ENCODE peak calls at places on chromosomes 16 and 17, in four cellular contexts. N is stomach, G is HCT116, V is GM12878. B is an unnamed sample. For H3K4me1 and H3K36me3, the result is how much of the 10 kb centered on the place peaks cover.

GRCh38 chr16:15897834-15898254 is 9.4 kb upstream of the CEP20 start:
- DNase-seq in G (no peak), N (no peak), V (peak), B (no peak)

GRCh38 chr17:21033350-21033749 is 9.5 kb downstream of the USP22 start:
- DNase-seq in V (no peak), G (no peak), N (no peak), B (no peak)

GRCh38 chr17:69565447-69565846 is 150.9 kb downstream of the MAP2K6 start:
- DNase-seq in G (no peak), N (no peak), V (no peak), B (no peak)

GRCh38 chr17:82384051-82384729 is 12.6 kb downstream of the UTS2R start:
- DNase-seq in N (no peak), V (no peak), G (no peak), B (no peak)

GRCh38 chr17:77734371-77735050 is 224.0 kb upstream of the TNRC6C start:
- DNase-seq in V (no peak), N (peak), G (no peak), B (peak)

GRCh38 chr16:149024-149675 is 3.3 kb upstream of the HBZ start:
- DNase-seq in G (no peak), N (no peak), V (no peak), B (no peak)

GRCh38 chr17:73952136-73952497 is 251.4 kb upstream of the RPL38 start:
- DNase-seq in N (no peak), G (no peak), V (no peak), B (no peak)

GRCh38 chr17:47013341-47013740 is 34.3 kb upstream of the RPRML start:
- DNase-seq in G (no peak), N (no peak), V (no peak), B (no peak)

GRCh38 chr17:2940352-2940751 is 123.1 kb downstream of the OR1D5 start:
- DNase-seq in V (no peak), N (peak), G (no peak), B (no peak)

GRCh38 chr17:5110816-5111215 is 862 bp downstream of the ZNF232 start:
- DNase-seq in G (no peak), V (no peak), N (no peak), B (no peak)

GRCh38 chr17:1473170-1473569 is 17.1 kb upstream of the CRK start:
- DNase-seq in G (no peak), N (no peak), V (no peak), B (no peak)

GRCh38 chr17:15892679-15893332 is 52.1 kb upstream of the ADORA2B start:
- DNase-seq in V (no peak), N (no peak), G (no peak), B (no peak)

GRCh38 chr17:49101054-49101534 is 31.5 kb upstream of the B4GALNT2 start:
- DNase-seq in N (peak), G (peak), V (no peak), B (no peak)

GRCh38 chr17:28478940-28479615 is 5.6 kb downstream of the SLC13A2 start:
- DNase-seq in G (no peak), V (no peak), N (no peak), B (no peak)

GRCh38 chr17:72510454-72511016 is 389.7 kb downstream of the SOX9 start:
- DNase-seq in N (no peak), V (peak), G (no peak), B (no peak)

GRCh38 chr17:16106161-16106891 is 106.7 kb downstream of the TTC19 start:
- DNase-seq in G (no peak), V (no peak), N (no peak), B (no peak)

GRCh38 chr17:21028192-21028591 is 14.6 kb downstream of the USP22 start:
- DNase-seq in G (no peak), V (no peak), N (no peak), B (no peak)

GRCh38 chr17:80408872-80409271 is 6.1 kb upstream of the ENDOV start:
- DNase-seq in V (no peak), N (peak), G (no peak), B (no peak)

GRCh38 chr16:75254359-75254837 is 3.0 kb upstream of the BCAR1 start:
- DNase-seq in N (no peak), V (no peak), G (no peak), B (no peak)

GRCh38 chr16:11359370-11359769 is 14.1 kb downstream of the RMI2 start:
- DNase-seq in V (no peak), N (no peak), G (peak), B (no peak)

GRCh38 chr17:27873746-27874145 is 19.4 kb downstream of the LYRM9 start:
- DNase-seq in V (no peak), G (no peak), N (no peak), B (no peak)

GRCh38 chr16:83849434-83849833 is 41.7 kb downstream of the HSBP1 start:
- DNase-seq in G (no peak), V (no peak), N (no peak), B (no peak)

GRCh38 chr17:27856676-27857429 is 36.3 kb downstream of the LYRM9 start:
- DNase-seq in N (no peak), V (no peak), G (no peak), B (no peak)

GRCh38 chr16:23107878-23108277 is 41.4 kb downstream of the USP31 start:
- DNase-seq in N (no peak), G (no peak), V (no peak), B (no peak)

GRCh38 chr17:45703806-45704205 is 80.3 kb upstream of the CRHR1 start:
- DNase-seq in N (no peak), V (no peak), G (no peak), B (no peak)

GRCh38 chr17:69508814-69509213 is 94.3 kb downstream of the MAP2K6 start:
- DNase-seq in G (no peak), V (no peak), N (no peak), B (no peak)

GRCh38 chr17:29596811-29597210 is 3.9 kb downstream of the ANKRD13B start:
- DNase-seq in N (no peak), G (no peak), V (no peak), B (no peak)

GRCh38 chr16:86625821-86626220 is 47.5 kb downstream of the FOXL1 start:
- DNase-seq in V (no peak), N (no peak), G (no peak), B (no peak)

GRCh38 chr16:64893386-64893785 is 228.5 kb downstream of the CDH11 start:
- DNase-seq in G (no peak), V (no peak), N (no peak), B (no peak)

GRCh38 chr17:9223531-9223930 is 202.2 kb downstream of the NTN1 start:
- DNase-seq in G (no peak), V (no peak), N (no peak), B (no peak)

GRCh38 chr17:10144976-10145375 is 53.4 kb downstream of the GAS7 start:
- DNase-seq in V (no peak), N (no peak), G (no peak), B (no peak)

GRCh38 chr17:78746263-78746948 is 35.7 kb downstream of the CYTH1 start:
- DNase-seq in G (no peak), V (no peak), N (no peak), B (no peak)

DNA sequence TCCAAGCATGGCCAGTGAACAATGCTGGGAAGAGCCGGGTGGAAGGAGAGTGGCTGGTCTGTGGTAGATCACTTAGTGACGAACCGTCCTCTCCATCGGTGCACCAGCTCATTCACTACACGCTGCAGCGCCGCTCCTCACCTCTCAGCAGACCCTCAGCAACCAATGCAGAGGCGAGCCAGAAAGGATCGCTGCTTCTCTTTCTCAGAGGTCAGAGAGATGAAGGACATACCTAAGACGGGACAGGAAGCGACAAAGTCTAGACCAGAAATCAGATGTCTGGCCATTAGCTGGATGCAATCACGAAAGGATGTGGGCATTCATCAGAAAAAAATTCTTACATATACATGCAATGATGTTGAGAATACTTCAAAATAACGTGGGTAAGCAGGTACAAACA is 26.9 kb downstream of the NSMCE1 start:
- DNase-seq in N (peak), G (no peak), V (no peak), B (peak)
- H3K4me1 ChIP-seq in N (under half), G (under half), V (under half), B (half or more)

GRCh38 chr16:50303605-50304466 is 37.5 kb downstream of the ADCY7 start:
- DNase-seq in N (no peak), V (no peak), G (no peak), B (no peak)

GRCh38 chr16:50301626-50302471 is 35.5 kb downstream of the ADCY7 start:
- DNase-seq in V (no peak), N (no peak), G (no peak), B (no peak)

GRCh38 chr16:50302472-50303005 is 36.2 kb downstream of the ADCY7 start:
- DNase-seq in V (no peak), N (no peak), G (no peak), B (no peak)

GRCh38 chr16:50304467-50305440 is 38.4 kb downstream of the ADCY7 start:
- DNase-seq in V (no peak), N (no peak), G (no peak), B (no peak)

DNA sequence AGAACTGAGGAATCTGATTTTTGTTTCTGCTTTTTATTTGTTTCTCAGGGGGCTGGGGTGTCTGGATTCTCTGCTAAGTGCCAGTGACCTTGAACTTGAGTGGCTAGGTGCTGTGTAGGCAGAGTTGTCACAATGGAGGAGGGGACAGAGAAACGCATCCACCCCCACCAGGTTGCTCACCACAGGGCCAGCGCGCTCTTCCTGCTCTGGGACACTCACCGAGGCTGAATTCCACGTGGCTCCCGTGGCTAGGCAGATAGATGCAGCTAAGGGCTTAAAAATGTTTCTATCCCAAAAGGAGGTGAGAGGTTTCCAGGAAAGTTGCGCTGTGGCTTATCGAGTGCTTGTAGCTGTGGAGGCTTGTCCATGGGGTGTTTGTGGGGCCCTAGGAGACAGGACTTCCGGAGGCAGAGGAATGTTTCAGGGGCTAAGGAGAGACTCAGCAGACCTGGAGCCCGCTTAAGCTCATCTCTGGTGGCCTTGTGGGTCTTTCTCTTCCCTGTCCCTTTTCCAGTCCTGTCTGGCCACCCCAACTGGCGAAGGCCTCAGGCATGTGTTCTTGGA is 36.8 kb downstream of the ADCY7 start:
- DNase-seq in V (no peak), G (no peak), N (no peak), B (no peak)
- H3K36me3 ChIP-seq in V (under half), G (under half), N (under half), B (under half)

GRCh38 chr16:85491798-85492616 is 121.1 kb upstream of the GSE1 start:
- DNase-seq in V (no peak), G (peak), N (peak), B (no peak)
- TF ChIP-seq POLR2AphosphoS5 in V (no peak), G (peak), N (peak), B (peak)

GRCh38 chr17:34251186-34251585 is 3.9 kb upstream of the CCL2 start:
- DNase-seq in V (no peak), N (no peak), G (no peak), B (no peak)

GRCh38 chr17:34254146-34254545 is 939 bp upstream of the CCL2 start:
- DNase-seq in N (no peak), G (no peak), V (no peak), B (no peak)

GRCh38 chr17:34254651-34255380 is at the start of gene CCL2:
- DNase-seq in N (peak), V (no peak), G (no peak), B (no peak)

GRCh38 chr17:34252138-34252889 is 2.8 kb upstream of the CCL2 start:
- DNase-seq in G (no peak), V (peak), N (peak), B (peak)

GRCh38 chr17:34252890-34253525 is 2.1 kb upstream of the CCL2 start:
- DNase-seq in G (no peak), V (no peak), N (no peak), B (no peak)
- H3K4me1 ChIP-seq in G (under half), V (under half), N (under half), B (half or more)

GRCh38 chr16:69301187-69301586 is 10.0 kb upstream of the VPS4A start:
- DNase-seq in G (no peak), N (no peak), V (no peak), B (peak)
- H3K36me3 ChIP-seq in G (under half), N (half or more), V (under half), B (under half)

GRCh38 chr16:1826691-1827573 is at the start of the genes FAHD1 and HAGH:
- DNase-seq in V (peak), G (peak), N (peak), B (peak)
- TF ChIP-seq POLR2AphosphoS5 in V (peak), G (peak), N (peak), B (peak)

DNA sequence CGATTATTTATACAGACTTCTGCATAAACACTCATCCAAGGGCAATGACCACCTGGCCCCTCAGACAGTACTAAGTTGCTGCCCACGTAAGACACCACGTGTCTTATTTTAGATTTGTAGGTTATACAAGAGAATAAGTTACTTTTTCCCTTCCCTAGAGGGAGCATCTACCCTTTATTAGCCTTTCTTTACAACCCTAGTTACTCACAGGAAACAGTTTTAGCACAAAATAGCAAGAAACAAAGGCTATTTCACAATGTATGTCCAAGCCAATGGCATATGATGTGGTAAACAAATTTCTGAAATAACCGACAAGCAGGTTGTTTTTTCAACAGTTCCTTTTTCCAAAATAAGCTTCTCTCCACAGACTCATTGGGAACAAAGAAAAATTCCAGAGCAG is 50.1 kb upstream of the ERN1 start:
- DNase-seq in G (no peak), N (no peak), V (no peak), B (no peak)
- H3K4me1 ChIP-seq in G (under half), N (under half), V (under half), B (under half)

GRCh38 chr17:14198013-14198412 is 38.6 kb downstream of the CDRT15 start:
- DNase-seq in G (no peak), V (no peak), N (peak), B (no peak)
- H3K36me3 ChIP-seq in G (under half), V (under half), N (under half), B (under half)

DNA sequence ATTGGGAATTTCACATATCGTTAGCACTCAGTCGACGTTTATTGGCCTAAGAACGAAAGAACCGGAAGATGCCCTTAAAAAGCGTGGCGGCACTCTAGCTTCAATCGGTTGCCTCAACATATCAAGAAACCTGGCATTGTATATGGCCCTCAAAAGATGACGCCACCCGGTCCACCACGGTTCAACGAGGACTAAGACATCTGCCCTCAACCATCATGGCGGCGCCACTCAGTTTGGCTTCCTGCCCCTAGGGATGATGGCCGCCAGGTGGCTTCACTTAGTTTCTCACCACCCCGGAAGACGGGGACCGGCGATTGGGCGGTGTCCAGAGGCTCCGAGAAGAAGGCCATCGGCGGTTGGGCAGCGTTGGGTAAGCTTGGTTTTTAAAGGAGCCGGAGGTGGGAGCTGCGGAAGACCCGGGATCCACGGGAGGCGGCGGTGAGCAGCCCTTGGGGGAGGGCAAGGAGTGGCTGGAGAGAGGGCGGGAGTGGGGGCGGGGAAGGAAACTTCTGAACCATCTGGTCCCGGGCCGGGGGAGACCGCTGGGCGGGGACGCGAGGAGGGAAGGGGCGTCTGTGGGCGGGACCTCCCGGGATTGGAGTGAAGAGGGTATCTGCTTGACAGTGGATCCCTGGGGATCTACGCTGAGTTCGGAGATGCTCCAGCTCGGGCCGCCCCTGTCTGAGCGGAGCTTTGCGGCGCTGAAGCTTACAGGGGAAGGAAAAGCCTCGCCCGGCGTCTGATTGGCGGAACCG is at the start of gene PRR14:
- DNase-seq in V (peak), G (peak), N (peak), B (peak)
- TF ChIP-seq POLR2AphosphoS5 in V (peak), G (peak), N (peak), B (peak)

B was measured in vagina.